ENCODE peak calls at places on chromosomes 13 and 19, in five cellular contexts. Y, K, F, E and J are unnamed samples.

GRCh38 chr13:106490887-106491321 is 44.6 kb downstream of the EFNB2 start:
- DNase-seq in K (no peak), Y (no peak), F (no peak), E (no peak), J (no peak)

GRCh38 chr13:76597868-76598267 is 288.3 kb downstream of the KCTD12 start:
- DNase-seq in E (no peak), K (no peak), Y (peak; percentile 14), F (no peak), J (no peak)

GRCh38 chr13:76222511-76222910 is 586.4 kb downstream of the LMO7 start:
- DNase-seq in K (no peak), F (no peak), Y (no peak), E (no peak), J (no peak)

GRCh38 chr19:52270266-52270885 is 989 bp downstream of the ZNF766 start:
- DNase-seq in Y (no peak), K (no peak), F (no peak), E (peak; percentile 6), J (peak; percentile 18)

GRCh38 chr19:56720281-56720680 is 48.7 kb upstream of the ZNF835 start:
- DNase-seq in E (no peak), Y (no peak), F (no peak), K (no peak), J (no peak)

GRCh38 chr19:39131255-39131755 is 5.7 kb downstream of the PAK4 start:
- DNase-seq in K (no peak), E (no peak), F (no peak), Y (no peak), J (no peak)

GRCh38 chr13:95185851-95186250 is 115.4 kb downstream of the ABCC4 start:
- DNase-seq in K (peak; percentile 33), F (no peak), E (no peak), Y (no peak), J (no peak)

GRCh38 chr19:42250666-42251531 is 4.0 kb downstream of the ERF start:
- DNase-seq in K (no peak), Y (no peak), F (peak; percentile 75), E (no peak), J (peak; percentile 54)

GRCh38 chr13:32624441-32624840 is 38.2 kb downstream of the PDS5B start:
- DNase-seq in Y (no peak), E (no peak), K (no peak), F (no peak), J (no peak)